ENCODE peak calls at places on chromosomes 5 and 9, in seven cellular contexts. R is colonic mucosa; N is fibroblast of lung; X is heart left ventricle; Q is CD8-positive, alpha-beta T cell; V is A549; C is uterus. Z is an unnamed sample.

GRCh38 chr5:124660229-124661093 is 86.0 kb downstream of the ZNF608 start:
- DNase-seq in R (no peak), Q (no peak), X (no peak), C (no peak), N (peak; percentile 65), V (no peak), Z (no peak)

GRCh38 chr5:52684056-52684455 is 103.7 kb upstream of the ITGA1 start:
- DNase-seq in V (no peak), R (no peak), X (no peak), N (peak; percentile 48), C (no peak), Q (no peak), Z (no peak)

GRCh38 chr9:135758870-135759269 is 56.9 kb downstream of the KCNT1 start:
- DNase-seq in R (no peak), V (no peak), Q (no peak), N (no peak), C (no peak), X (no peak), Z (no peak)

GRCh38 chr9:115923903-115924668 is 229.5 kb upstream of the PAPPA start:
- DNase-seq in N (peak; percentile 99), C (no peak), R (peak; percentile 20), X (peak; percentile 41), V (peak; percentile 67), Q (no peak), Z (no peak)

GRCh38 chr9:138066049-138066448 is 188.5 kb downstream of the CACNA1B start:
- DNase-seq in Q (no peak), R (no peak), C (no peak), V (no peak), X (no peak), N (no peak), Z (peak; percentile 29)

GRCh38 chr9:76996700-76997099 is 22.8 kb upstream of the FOXB2 start:
- DNase-seq in X (peak; percentile 35), Q (no peak), N (no peak), V (no peak), R (no peak), C (peak; percentile 38), Z (no peak)

GRCh38 chr5:1383344-1383743 is 38.4 kb upstream of the CLPTM1L start:
- DNase-seq in N (no peak), Q (no peak), R (no peak), C (no peak), X (no peak), V (no peak), Z (no peak)

GRCh38 chr5:133605323-133605722 is 7.0 kb downstream of the FSTL4 start:
- DNase-seq in C (no peak), N (no peak), R (no peak), V (no peak), Q (no peak), X (peak; percentile 39), Z (no peak)

DNA sequence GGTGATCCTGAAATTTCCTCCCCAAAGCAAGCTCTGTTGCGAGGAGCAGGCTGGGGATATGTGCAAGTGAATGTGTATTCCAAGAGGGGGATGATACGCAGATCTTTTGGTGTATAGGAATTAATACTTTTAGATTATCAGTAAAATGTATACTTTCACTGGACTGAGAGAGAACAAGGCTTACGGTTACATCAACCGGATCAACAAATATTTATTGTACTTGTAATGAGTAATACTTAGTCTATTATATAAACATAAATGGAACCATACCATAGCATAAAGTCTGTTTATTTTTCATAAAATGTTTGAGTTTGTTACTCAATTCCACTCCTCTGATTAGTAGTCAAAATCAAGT is 659 bp upstream of the PRKAA1 start:
- DNase-seq in V (no peak), C (no peak), R (no peak), X (no peak), Q (no peak), N (no peak), Z (no peak)
- H3K4me1 ChIP-seq in V (peaks cover 25% of the 10 kb centered on the region), C (peaks cover 15% of the 10 kb centered on the region), R (peaks cover 9% of the 10 kb centered on the region), X (peaks cover 11% of the 10 kb centered on the region), Q (peaks cover 22% of the 10 kb centered on the region), N (peaks cover 4% of the 10 kb centered on the region), Z (peaks cover 19% of the 10 kb centered on the region)

GRCh38 chr5:178941361-178941760 is 363 bp downstream of the ZNF454 start:
- DNase-seq in R (no peak), Q (no peak), C (peak; percentile 37), N (no peak), X (peak; percentile 13), V (no peak), Z (no peak)

GRCh38 chr5:178940569-178941360 is at the start of gene ZNF454:
- DNase-seq in R (peak; percentile 90), V (no peak), C (peak; percentile 93), Q (no peak), X (peak; percentile 95), N (peak; percentile 97), Z (peak; percentile 94)
- H3K9me3 ChIP-seq in R (peaks cover 3% of the 10 kb centered on the region), V (peaks cover 44% of the 10 kb centered on the region), C (peaks cover 10% of the 10 kb centered on the region), Q (peaks cover 25% of the 10 kb centered on the region), X (peaks cover 77% of the 10 kb centered on the region), N (no peaks in the 10 kb centered on the region), Z (peaks cover 28% of the 10 kb centered on the region)

GRCh38 chr9:94950733-94951590 is 224.5 kb downstream of the AOPEP start:
- DNase-seq in R (no peak), Q (no peak), C (no peak), V (no peak), N (peak; percentile 42), X (no peak), Z (no peak)

GRCh38 chr9:94951591-94952115 is 225.2 kb downstream of the AOPEP start:
- DNase-seq in N (no peak), V (no peak), X (no peak), R (peak; percentile 52), C (no peak), Q (no peak), Z (no peak)

GRCh38 chr9:94948567-94949235 is 222.2 kb downstream of the AOPEP start:
- DNase-seq in R (no peak), Q (no peak), V (no peak), C (no peak), X (no peak), N (no peak), Z (no peak)

GRCh38 chr9:94949330-94949729 is 222.8 kb downstream of the AOPEP start:
- DNase-seq in X (no peak), R (no peak), N (no peak), C (no peak), Q (no peak), V (no peak), Z (no peak)

DNA sequence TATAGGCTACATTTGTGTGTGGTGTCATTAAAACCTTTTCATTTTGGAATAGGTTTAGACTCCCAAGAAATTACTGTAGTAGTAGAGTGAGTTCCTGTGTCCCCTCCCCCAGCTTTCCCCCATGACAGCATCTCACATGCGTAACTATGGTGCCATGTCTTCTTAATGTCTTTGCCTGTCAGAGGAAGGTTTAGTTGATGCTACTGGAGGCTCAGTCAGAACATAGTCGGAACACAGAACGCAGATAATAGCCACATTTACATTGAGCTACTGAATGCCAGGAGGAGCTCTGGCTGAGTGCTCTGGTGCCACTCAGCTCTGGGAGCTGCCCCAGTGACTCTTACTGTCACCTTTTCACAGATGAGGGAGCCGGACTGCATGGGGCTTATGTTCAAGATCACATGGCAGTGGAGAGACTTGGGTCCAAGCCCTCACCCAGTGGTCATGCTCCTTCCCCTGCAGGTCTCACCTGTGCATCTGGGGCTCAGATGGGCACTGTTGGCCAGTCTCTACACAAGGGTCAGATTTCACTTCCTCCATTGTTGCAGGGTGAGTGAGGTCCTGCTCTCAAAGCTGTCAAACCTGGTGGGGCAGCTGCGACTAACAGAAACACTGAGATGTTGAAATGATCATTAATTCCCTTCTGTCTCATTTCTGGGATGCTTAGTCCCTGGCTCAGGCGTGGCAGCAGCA is 223.7 kb downstream of the AOPEP start:
- DNase-seq in R (no peak), Q (no peak), N (no peak), C (no peak), X (no peak), V (no peak), Z (no peak)
- H3K27ac ChIP-seq in R (peak overlapping the region; percentile 5), Q (no peak overlapping the region), N (no peak overlapping the region), C (peak overlapping the region; percentile 73), X (peak overlapping the region; percentile 67), V (peak overlapping the region; percentile 62), Z (no peak overlapping the region)

GRCh38 chr5:179221877-179222220 is 123.4 kb downstream of the ADAMTS2 start:
- DNase-seq in X (no peak), Q (no peak), N (no peak), V (no peak), C (no peak), R (no peak), Z (no peak)

GRCh38 chr5:179223528-179223927 is 121.7 kb downstream of the ADAMTS2 start:
- DNase-seq in C (no peak), N (no peak), R (no peak), V (no peak), X (no peak), Q (no peak), Z (no peak)

GRCh38 chr5:179221196-179221876 is 123.9 kb downstream of the ADAMTS2 start:
- DNase-seq in C (no peak), Q (no peak), N (no peak), R (no peak), X (no peak), V (no peak), Z (no peak)

GRCh38 chr5:179223961-179224360 is 121.3 kb downstream of the ADAMTS2 start:
- DNase-seq in X (no peak), V (no peak), N (no peak), R (no peak), Q (no peak), C (no peak), Z (no peak)

DNA sequence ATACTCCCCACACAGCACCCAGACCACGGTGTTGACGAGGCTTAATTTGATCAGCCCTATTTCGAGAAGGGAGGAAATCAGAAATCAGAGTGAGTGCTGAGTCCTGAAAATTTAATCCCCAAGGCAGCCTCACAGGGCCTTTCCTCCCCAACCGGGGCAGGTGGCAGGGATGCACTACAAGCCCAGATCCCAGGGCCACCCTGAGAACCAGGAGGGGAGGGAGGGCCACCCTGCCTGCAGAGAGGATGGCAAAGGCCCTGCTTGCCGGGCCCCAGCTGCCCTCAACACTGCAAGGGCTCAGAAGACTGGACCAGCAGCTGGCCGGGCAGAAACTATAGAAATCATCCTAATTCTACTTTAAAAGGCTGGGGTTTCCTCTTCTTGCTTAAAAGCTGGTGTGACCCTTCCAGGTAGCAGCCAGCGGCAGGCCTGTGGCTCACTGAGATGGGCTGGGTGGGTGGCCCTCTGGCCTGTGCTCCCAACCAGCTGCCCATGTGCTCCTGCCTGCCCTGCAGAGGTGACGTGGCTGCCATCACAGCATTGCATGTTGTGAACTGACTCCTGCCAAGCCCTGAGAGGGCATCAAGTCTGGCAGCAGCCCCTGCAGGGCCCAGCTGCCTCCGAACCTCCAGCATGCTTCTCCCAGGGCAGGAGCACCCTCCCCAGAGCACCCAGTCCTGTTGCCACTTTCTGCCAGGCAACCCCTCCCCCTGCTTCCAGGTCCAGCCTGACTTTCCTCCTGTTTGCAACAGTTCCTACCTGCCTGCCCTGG is 122.8 kb downstream of the ADAMTS2 start:
- DNase-seq in X (no peak), N (no peak), R (no peak), C (no peak), Q (no peak), V (no peak), Z (no peak)
- H3K4me1 ChIP-seq in X (no peaks in the 10 kb centered on the region), N (peaks cover 5% of the 10 kb centered on the region), R (no peaks in the 10 kb centered on the region), C (peaks cover 5% of the 10 kb centered on the region), Q (no peaks in the 10 kb centered on the region), V (no peaks in the 10 kb centered on the region), Z (no peaks in the 10 kb centered on the region)

DNA sequence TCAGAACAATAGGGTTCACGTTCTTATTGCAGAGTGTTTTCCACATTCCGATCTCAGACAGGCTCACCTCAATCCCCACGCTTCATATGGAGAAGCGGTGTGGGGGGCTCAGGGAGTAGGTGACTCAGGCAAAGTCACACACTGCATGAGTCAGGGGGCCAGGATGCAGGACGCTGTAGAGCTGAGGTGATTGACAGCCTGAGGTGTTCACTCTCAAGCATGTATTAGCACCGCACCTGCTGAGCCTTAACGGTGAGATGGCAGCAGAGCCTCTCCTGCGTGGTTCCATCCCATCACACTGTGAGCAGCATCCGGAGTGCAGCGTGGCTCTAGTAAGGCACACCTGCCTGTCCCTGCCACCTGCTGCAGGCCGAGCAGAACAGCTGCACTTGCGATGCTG is 194.0 kb downstream of the IRX2 start:
- DNase-seq in N (no peak), V (no peak), R (peak; percentile 7), C (no peak), Q (no peak), X (no peak), Z (no peak)
- H3K9me3 ChIP-seq in N (no peaks in the 10 kb centered on the region), V (peaks cover 6% of the 10 kb centered on the region), R (peaks cover 3% of the 10 kb centered on the region), C (no peaks in the 10 kb centered on the region), Q (no peaks in the 10 kb centered on the region), X (peaks cover 27% of the 10 kb centered on the region), Z (peaks cover 9% of the 10 kb centered on the region)

Z was measured in upper lobe of right lung.